ENCODE peak calls at places on chromosomes 3 and 15, in eight cellular contexts. P is BE2C, L is progenitor cell of endocrine pancreas, T is uterus, Q is endothelial cell of umbilical vein, D is A549, R is osteocyte, U is heart left ventricle. V is an unnamed sample.

GRCh38 chr3:196317702-196318467 is at the start of gene DYNLT2B:
- DNase-seq in D (peak; percentile 88), P (peak; percentile 95), U (peak; percentile 88), R (peak; percentile 96), L (peak; percentile 83), T (peak; percentile 86), Q (peak; percentile 94), V (peak; percentile 91)

GRCh38 chr3:4994823-4995499 is 15.7 kb downstream of the BHLHE40 start:
- DNase-seq in T (peak; percentile 66), D (peak; percentile 84), P (no peak), R (peak; percentile 84), Q (peak; percentile 63), U (peak; percentile 76), L (no peak), V (peak; percentile 44)

GRCh38 chr3:158794936-158795518 is 6.8 kb upstream of the MFSD1 start:
- DNase-seq in Q (peak; percentile 31), L (no peak), U (no peak), T (no peak), R (no peak), P (no peak), D (peak; percentile 68), V (no peak)

GRCh38 chr15:60462027-60462426 is 16.9 kb downstream of the ICE2 start:
- DNase-seq in T (no peak), D (no peak), R (no peak), Q (no peak), P (no peak), L (no peak), U (no peak), V (no peak)

GRCh38 chr3:112647122-112647521 is 6.2 kb upstream of the CCDC80 start:
- DNase-seq in P (no peak), U (no peak), D (peak; percentile 87), R (no peak), Q (peak; percentile 35), L (no peak), T (no peak), V (no peak)

GRCh38 chr3:177744873-177745646 is 547.8 kb upstream of the TBL1XR1 start:
- DNase-seq in P (no peak), T (no peak), L (no peak), Q (no peak), U (no peak), D (no peak), R (no peak), V (no peak)

GRCh38 chr15:93036922-93037321 is 52.1 kb downstream of the RGMA start:
- DNase-seq in D (no peak), P (no peak), U (no peak), R (no peak), T (no peak), L (no peak), Q (no peak), V (no peak)

GRCh38 chr3:190443257-190443656 is 6.4 kb downstream of the TMEM207 start:
- DNase-seq in L (no peak), U (no peak), R (no peak), D (peak; percentile 37), P (no peak), T (no peak), Q (peak; percentile 29), V (no peak)

GRCh38 chr3:71350998-71351397 is 232.5 kb downstream of the FOXP1 start:
- DNase-seq in R (no peak), U (no peak), T (no peak), L (no peak), P (no peak), D (no peak), Q (no peak), V (no peak)

GRCh38 chr3:63193647-63194046 is 84.5 kb upstream of the SYNPR start:
- DNase-seq in T (no peak), L (no peak), Q (peak; percentile 3), U (no peak), P (no peak), R (no peak), D (no peak), V (no peak)

GRCh38 chr15:85430406-85431204 is 50.2 kb downstream of the AKAP13 start:
- DNase-seq in D (no peak), L (no peak), U (no peak), T (no peak), R (no peak), P (no peak), Q (no peak), V (no peak)

GRCh38 chr15:60912984-60913697 is 316.0 kb downstream of the RORA start:
- DNase-seq in Q (peak; percentile 20), L (no peak), U (no peak), R (no peak), P (no peak), D (no peak), T (no peak), V (no peak)

GRCh38 chr3:166263460-166263859 is 426.2 kb upstream of the BCHE start:
- DNase-seq in U (no peak), Q (no peak), L (no peak), P (no peak), D (no peak), T (no peak), R (no peak), V (no peak)

GRCh38 chr3:52248165-52248541 is 2.6 kb downstream of the PPM1M start:
- DNase-seq in L (no peak), T (no peak), P (no peak), R (no peak), D (no peak), U (no peak), Q (no peak), V (no peak)

GRCh38 chr3:174089592-174089991 is 692.0 kb downstream of the NLGN1 start:
- DNase-seq in D (no peak), Q (no peak), U (no peak), R (no peak), T (no peak), P (no peak), L (no peak), V (no peak)

GRCh38 chr3:125032683-125033082 is 23.1 kb downstream of the HEG1 start:
- DNase-seq in P (no peak), D (no peak), L (no peak), T (no peak), U (no peak), R (no peak), Q (peak; percentile 5), V (no peak)

GRCh38 chr3:72414481-72415016 is 433.7 kb downstream of the SHQ1 start:
- DNase-seq in R (no peak), L (no peak), Q (no peak), T (no peak), U (no peak), D (no peak), P (no peak), V (no peak)

GRCh38 chr3:59880717-59881116 is 830.9 kb upstream of the CFAP20DC start:
- DNase-seq in R (no peak), Q (no peak), U (no peak), L (no peak), D (no peak), P (no peak), T (no peak), V (no peak)

GRCh38 chr3:117133066-117133465 is 423.5 kb downstream of the TUSC7 start:
- DNase-seq in Q (no peak), R (no peak), T (no peak), L (no peak), U (no peak), P (no peak), D (no peak), V (no peak)

GRCh38 chr3:117130222-117130621 is 420.6 kb downstream of the TUSC7 start:
- DNase-seq in R (no peak), D (no peak), T (no peak), Q (no peak), P (no peak), U (no peak), L (no peak), V (no peak)

GRCh38 chr3:117128133-117128532 is 418.6 kb downstream of the TUSC7 start:
- DNase-seq in D (no peak), Q (no peak), U (no peak), T (no peak), L (no peak), R (no peak), P (no peak), V (no peak)

GRCh38 chr3:117128876-117129275 is 419.3 kb downstream of the TUSC7 start:
- DNase-seq in Q (no peak), L (no peak), U (no peak), D (no peak), T (no peak), R (no peak), P (no peak), V (no peak)

DNA sequence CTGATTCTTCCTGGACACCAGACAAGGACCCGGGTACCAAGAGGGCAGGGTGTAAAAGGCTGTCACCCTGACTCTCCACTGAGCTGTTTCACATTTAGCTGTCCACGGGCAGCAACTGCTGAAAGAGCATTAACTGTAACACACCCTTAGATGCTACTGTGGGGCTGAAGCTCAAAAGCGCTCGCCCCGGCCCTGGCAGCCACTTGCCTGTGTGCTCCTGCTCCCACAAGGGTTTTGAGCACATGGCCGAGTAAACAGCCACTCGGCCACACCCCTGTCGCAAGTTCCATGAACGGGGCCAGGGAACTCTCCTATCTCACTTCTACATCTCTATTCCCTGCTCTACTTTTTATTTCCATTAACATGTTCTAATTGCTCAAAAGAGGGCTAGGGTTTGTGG is 421.7 kb downstream of the TUSC7 start:
- DNase-seq in Q (no peak), U (no peak), D (no peak), T (peak; percentile 14), R (no peak), P (peak; percentile 35), L (no peak), V (no peak)
- TF ChIP-seq CTCF in Q (no peak), U (no peak), D (no peak), T (no peak), R (no peak), P (no peak), L (no peak), V (no peak)

DNA sequence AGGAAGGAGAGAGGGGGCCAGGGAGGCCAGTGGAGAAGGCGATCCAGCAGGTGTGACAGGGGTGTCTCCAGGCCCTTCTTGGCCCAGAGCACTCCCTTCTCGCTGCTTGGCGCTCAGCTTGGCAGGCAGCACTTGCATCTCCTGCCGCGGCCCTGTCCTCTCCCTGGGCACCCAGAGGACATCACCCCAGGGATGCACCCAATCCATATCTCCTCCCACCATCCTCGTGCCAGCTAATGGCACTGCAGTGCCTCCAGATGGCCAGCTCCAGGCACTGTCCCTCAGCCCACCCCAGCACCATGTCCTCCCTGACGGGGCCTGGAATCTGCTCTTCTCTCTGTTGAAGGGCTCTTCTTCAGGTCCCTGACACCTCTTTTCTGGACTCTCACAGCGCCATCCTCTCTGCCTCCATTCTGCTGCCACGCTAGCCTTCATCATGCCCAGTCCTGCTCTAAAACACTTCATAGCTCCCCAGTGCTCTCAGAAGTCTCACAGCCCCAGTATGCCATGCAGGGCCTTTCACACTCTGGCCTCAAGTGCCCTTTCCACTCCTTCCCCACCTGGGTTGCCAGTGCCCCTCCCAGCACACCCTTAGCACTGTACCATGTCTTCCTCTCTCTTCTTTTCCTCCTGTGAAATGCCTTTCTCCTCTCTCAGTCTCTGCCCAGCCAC is 106.8 kb upstream of the SLC6A11 start:
- DNase-seq in Q (no peak), L (no peak), U (no peak), P (no peak), R (no peak), T (no peak), D (peak; percentile 17), V (no peak)
- TF ChIP-seq CTCF in Q (no peak), L (no peak), U (no peak), P (peak; percentile 21), R (no peak), T (no peak), D (no peak), V (no peak)

GRCh38 chr3:57169872-57170623 is 4.9 kb upstream of the IL17RD start:
- DNase-seq in L (peak; percentile 79), D (peak; percentile 70), R (peak; percentile 90), P (peak; percentile 77), Q (peak; percentile 67), U (peak; percentile 74), T (peak; percentile 73), V (peak; percentile 92)
- TF ChIP-seq CTCF in L (peak; percentile 96), D (peak; percentile 76), R (peak; percentile 94), P (peak; percentile 68), Q (peak; percentile 84), U (peak; percentile 86), T (peak; percentile 83), V (peak; percentile 80)

GRCh38 chr15:55993804-55994539 is 560 bp upstream of the NEDD4 start:
- DNase-seq in D (peak; percentile 69), P (no peak), R (no peak), U (no peak), T (no peak), L (no peak), Q (peak; percentile 70), V (no peak)
- TF ChIP-seq CTCF in D (peak; percentile 20), P (peak; percentile 30), R (peak; percentile 32), U (peak; percentile 13), T (no peak), L (no peak), Q (no peak), V (no peak)